ENCODE peak calls at places on chromosomes 2 and 18, in eight cellular contexts. S is astrocyte of the spinal cord, L is left lobe of liver, V is pons, C is Right ventricle myocardium inferior, J is WERI-Rb-1, D is endothelial cell, K is activated T-cell treated with anti-CD3 and anti-CD28 coated beads for 24 hours. I is an unnamed sample.

GRCh38 chr2:51108794-51109193 is 76.9 kb upstream of the NRXN1 start:
- DNase-seq in S (no peak), L (no peak), V (no peak), C (no peak), J (no peak), D (no peak), K (no peak), I (no peak)

GRCh38 chr18:75249672-75250470 is 39.3 kb downstream of the TSHZ1 start:
- DNase-seq in S (no peak), L (no peak), V (no peak), C (no peak), J (no peak), D (no peak), K (no peak), I (no peak)

GRCh38 chr2:223696719-223697118 is 94.6 kb upstream of the SCG2 start:
- DNase-seq in S (peak), L (no peak), V (no peak), C (no peak), J (no peak), D (no peak), K (no peak), I (no peak)

GRCh38 chr2:17969661-17970060 is 91.2 kb downstream of the KCNS3 start:
- DNase-seq in S (no peak), L (no peak), V (no peak), C (no peak), J (no peak), D (no peak), K (no peak), I (no peak)

GRCh38 chr2:18910843-18911242 is 321.5 kb upstream of the NT5C1B start:
- DNase-seq in S (peak), L (no peak), V (no peak), C (no peak), J (no peak), D (no peak), K (no peak), I (no peak)

GRCh38 chr2:86556508-86556907 is 6.7 kb downstream of the CHMP3 start:
- DNase-seq in S (no peak), L (no peak), V (no peak), C (no peak), J (no peak), D (no peak), K (no peak), I (no peak)

GRCh38 chr18:58051765-58052460 is 7.9 kb downstream of the NEDD4L start:
- DNase-seq in S (peak), L (no peak), V (no peak), C (no peak), J (no peak), D (no peak), K (no peak), I (no peak)

GRCh38 chr2:234288974-234289455 is 207.9 kb downstream of the ARL4C start:
- DNase-seq in S (peak), L (peak), V (peak), C (no peak), J (peak), D (peak), K (peak), I (peak)

GRCh38 chr2:46435796-46436360 is 43.5 kb upstream of the TMEM247 start:
- DNase-seq in S (no peak), L (no peak), V (no peak), C (no peak), J (no peak), D (no peak), K (no peak), I (no peak)

GRCh38 chr18:71398530-71398929 is 1109.7 kb downstream of the SOCS6 start:
- DNase-seq in S (peak), L (no peak), V (peak), C (no peak), J (peak), D (no peak), K (no peak), I (no peak)

GRCh38 chr2:105406221-105406620 is 7.4 kb upstream of the FHL2 start:
- DNase-seq in S (peak), L (no peak), V (no peak), C (no peak), J (no peak), D (no peak), K (no peak), I (no peak)

GRCh38 chr18:47067648-47068047 is 32.2 kb upstream of the ELOA2 start:
- DNase-seq in S (no peak), L (no peak), V (no peak), C (no peak), J (no peak), D (no peak), K (no peak), I (no peak)

GRCh38 chr2:10542033-10542432 is 93.9 kb upstream of the ODC1 start:
- DNase-seq in S (no peak), L (no peak), V (no peak), C (no peak), J (no peak), D (no peak), K (no peak), I (no peak)

GRCh38 chr2:102505290-102505689 is 32.3 kb downstream of the SLC9A4 start:
- DNase-seq in S (no peak), L (no peak), V (peak), C (no peak), J (no peak), D (no peak), K (no peak), I (no peak)

GRCh38 chr2:66462196-66462825 is 27.4 kb downstream of the MEIS1 start:
- DNase-seq in S (no peak), L (no peak), V (peak), C (no peak), J (no peak), D (no peak), K (no peak), I (no peak)

GRCh38 chr2:205930209-205930608 is 155.8 kb downstream of the INO80D start:
- DNase-seq in S (no peak), L (no peak), V (no peak), C (no peak), J (peak), D (no peak), K (no peak), I (no peak)

GRCh38 chr18:58632557-58632956 is 3.7 kb upstream of the ALPK2 start:
- DNase-seq in S (no peak), L (peak), V (no peak), C (no peak), J (no peak), D (no peak), K (no peak), I (no peak)

GRCh38 chr2:102510791-102511575 is 38.0 kb downstream of the SLC9A4 start:
- DNase-seq in S (no peak), L (no peak), V (no peak), C (no peak), J (no peak), D (no peak), K (no peak), I (no peak)

GRCh38 chr18:44107187-44107586 is 573.5 kb upstream of the SETBP1 start:
- DNase-seq in S (no peak), L (no peak), V (no peak), C (no peak), J (no peak), D (no peak), K (no peak), I (no peak)

GRCh38 chr2:110883401-110883800 is 151.0 kb downstream of the ACOXL start:
- DNase-seq in S (no peak), L (no peak), V (no peak), C (no peak), J (no peak), D (no peak), K (no peak), I (no peak)